ENCODE peak calls at places on chromosome 15, in five cellular contexts. B is HS-5; I is cardiac muscle cell; A is NCI-H1436; E is activated CD8-positive, alpha-beta T cell treated with anti-CD3 and anti-CD28 coated beads for 36 hours. V is an unnamed sample.

GRCh38 chr15:63446260-63446659 is 58.1 kb upstream of the USP3 start:
- DNase-seq in B (no peak), I (no peak), A (no peak), E (peak; percentile 28), V (no peak)

GRCh38 chr15:57607570-57608000 is 15.9 kb downstream of the MYZAP start:
- DNase-seq in B (peak; percentile 34), I (no peak), A (no peak), E (no peak), V (no peak)

GRCh38 chr15:58043192-58043903 is 22.2 kb downstream of the ALDH1A2 start:
- DNase-seq in B (no peak), I (peak; percentile 64), A (peak; percentile 29), E (peak; percentile 71), V (no peak)

GRCh38 chr15:73378089-73378488 is 9.3 kb upstream of the HCN4 start:
- DNase-seq in B (no peak), I (no peak), A (no peak), E (no peak), V (no peak)

GRCh38 chr15:31197497-31198414 is 96.2 kb upstream of the TRPM1 start:
- DNase-seq in B (no peak), I (peak; percentile 39), A (no peak), E (peak; percentile 59), V (no peak)

GRCh38 chr15:29888651-29889050 is 66.4 kb upstream of the TJP1 start:
- DNase-seq in B (no peak), I (peak; percentile 68), A (no peak), E (no peak), V (no peak)

GRCh38 chr15:23395832-23396231 is 41.3 kb downstream of the GOLGA8S start:
- DNase-seq in B (no peak), I (no peak), A (no peak), E (no peak), V (no peak)

GRCh38 chr15:74044267-74045110 is 37.9 kb downstream of the GOLGA6A start:
- DNase-seq in B (no peak), I (no peak), A (no peak), E (no peak), V (no peak)

GRCh38 chr15:29685156-29686078 is 136.9 kb downstream of the TJP1 start:
- DNase-seq in B (peak; percentile 58), I (no peak), A (no peak), E (no peak), V (no peak)

GRCh38 chr15:74835312-74835823 is 7.6 kb downstream of the ULK3 start:
- DNase-seq in B (peak; percentile 16), I (peak; percentile 69), A (no peak), E (peak; percentile 59), V (no peak)

GRCh38 chr15:60370804-60371700 is 26.7 kb downstream of the ANXA2 start:
- DNase-seq in B (peak; percentile 90), I (no peak), A (no peak), E (peak; percentile 45), V (peak; percentile 98)

GRCh38 chr15:93041159-93041547 is 47.9 kb downstream of the RGMA start:
- DNase-seq in B (no peak), I (no peak), A (no peak), E (no peak), V (no peak)

GRCh38 chr15:85673326-85673725 is 121.4 kb downstream of the KLHL25 start:
- DNase-seq in B (no peak), I (no peak), A (no peak), E (no peak), V (no peak)

GRCh38 chr15:53230473-53230872 is 440.3 kb upstream of the ONECUT1 start:
- DNase-seq in B (no peak), I (no peak), A (no peak), E (no peak), V (no peak)

GRCh38 chr15:93228546-93228945 is 139.5 kb upstream of the RGMA start:
- DNase-seq in B (no peak), I (no peak), A (no peak), E (no peak), V (no peak)

GRCh38 chr15:70265466-70265978 is 167.8 kb upstream of the TLE3 start:
- DNase-seq in B (no peak), I (no peak), A (no peak), E (no peak), V (no peak)

GRCh38 chr15:82548700-82549099 is 8.4 kb upstream of the RPS17 start:
- DNase-seq in B (no peak), I (no peak), A (no peak), E (peak; percentile 62), V (no peak)

GRCh38 chr15:100338971-100339444 is 2.8 kb downstream of the ADAMTS17 start:
- DNase-seq in B (peak; percentile 24), I (peak; percentile 85), A (peak; percentile 19), E (peak; percentile 80), V (peak; percentile 32)

GRCh38 chr15:70854669-70854976 is 666 bp upstream of the LARP6 start:
- DNase-seq in B (no peak), I (no peak), A (no peak), E (no peak), V (no peak)